ENCODE peak calls at places on chromosomes 5 and 9, in ten cellular contexts. L is sigmoid colon; E is heart left ventricle; K is progenitor cell of endocrine pancreas; Z is AG09309; R is CD8-positive, alpha-beta T cell; P is tibial artery; I is glutamatergic neuron; J is fibroblast of the aortic adventitia; S is Panc1. X is an unnamed sample.

GRCh38 chr5:23507278-23507685 is at the start of gene PRDM9:
- DNase-seq in I (peak), J (no peak), P (no peak), R (no peak), Z (no peak), L (peak), E (peak), S (no peak), K (no peak), X (no peak)

GRCh38 chr5:145906401-145906800 is 30.0 kb upstream of the SH3RF2 start:
- DNase-seq in I (no peak), P (no peak), K (no peak), Z (no peak), E (no peak), J (peak), R (no peak), S (no peak), L (no peak), X (no peak)

GRCh38 chr5:41120600-41120999 is 49.5 kb upstream of the MROH2B start:
- DNase-seq in E (peak), J (no peak), R (no peak), I (no peak), S (no peak), L (no peak), K (no peak), P (no peak), Z (no peak), X (no peak)

GRCh38 chr9:70112981-70113380 is 69.3 kb downstream of the MAMDC2 start:
- DNase-seq in Z (no peak), I (no peak), L (no peak), P (no peak), K (no peak), J (no peak), E (no peak), S (no peak), R (no peak), X (no peak)

GRCh38 chr5:134878403-134878802 is 4.2 kb downstream of the TXNDC15 start:
- DNase-seq in E (no peak), S (no peak), J (no peak), K (no peak), R (no peak), Z (no peak), I (no peak), L (no peak), P (no peak), X (no peak)

GRCh38 chr5:154058055-154059038 is 19.6 kb downstream of the MFAP3 start:
- DNase-seq in P (no peak), S (no peak), I (no peak), L (no peak), K (no peak), J (peak), E (no peak), R (no peak), Z (no peak), X (no peak)

GRCh38 chr9:33165263-33166151 is 1.6 kb downstream of the B4GALT1 start:
- DNase-seq in P (peak), I (no peak), S (no peak), Z (peak), J (peak), K (no peak), L (peak), E (no peak), R (peak), X (peak)

GRCh38 chr9:130820135-130820738 is 14.8 kb upstream of the ABL1 start:
- DNase-seq in Z (no peak), E (no peak), P (no peak), S (no peak), I (no peak), L (no peak), J (no peak), R (no peak), K (no peak), X (no peak)

GRCh38 chr5:36641416-36641815 is 35.0 kb downstream of the SLC1A3 start:
- DNase-seq in K (no peak), Z (no peak), I (no peak), L (no peak), P (no peak), R (no peak), J (peak), E (no peak), S (no peak), X (no peak)

GRCh38 chr9:126979461-126979860 is 64.9 kb downstream of the RALGPS1 start:
- DNase-seq in L (no peak), R (peak), Z (no peak), S (no peak), I (no peak), K (no peak), P (no peak), J (no peak), E (no peak), X (no peak)

GRCh38 chr5:127561254-127561653 is 43.8 kb downstream of the PRRC1 start:
- DNase-seq in E (no peak), P (no peak), L (no peak), R (no peak), I (no peak), J (peak), K (no peak), S (no peak), Z (peak), X (peak)

GRCh38 chr5:40385544-40385943 is 294.2 kb upstream of the PTGER4 start:
- DNase-seq in I (no peak), R (no peak), Z (no peak), E (no peak), L (no peak), P (no peak), K (no peak), S (peak), J (no peak), X (no peak)

GRCh38 chr9:111016046-111017026 is 21.9 kb downstream of the LPAR1 start:
- DNase-seq in E (no peak), J (peak), S (no peak), Z (no peak), I (no peak), K (no peak), R (no peak), P (no peak), L (no peak), X (peak)

GRCh38 chr5:72584466-72584865 is 77.3 kb upstream of the ZNF366 start:
- DNase-seq in Z (no peak), J (peak), L (no peak), I (no peak), S (no peak), P (no peak), R (no peak), K (no peak), E (no peak), X (no peak)

GRCh38 chr5:173473293-173473692 is 143.2 kb downstream of the BOD1 start:
- DNase-seq in R (no peak), K (no peak), L (no peak), S (no peak), J (no peak), E (no peak), P (no peak), Z (no peak), I (no peak), X (no peak)

GRCh38 chr9:134391319-134392231 is 65.3 kb downstream of the RXRA start:
- DNase-seq in S (no peak), P (no peak), I (no peak), R (peak), J (no peak), K (no peak), E (no peak), L (no peak), Z (no peak), X (no peak)

GRCh38 chr5:66248874-66249273 is 104.8 kb downstream of the SREK1 start:
- DNase-seq in L (no peak), J (no peak), E (no peak), I (no peak), R (no peak), S (no peak), K (no peak), Z (no peak), P (no peak), X (no peak)

GRCh38 chr5:148455055-148455675 is 71.4 kb downstream of the FBXO38 start:
- DNase-seq in E (no peak), S (no peak), Z (no peak), P (no peak), R (no peak), L (no peak), J (no peak), I (no peak), K (no peak), X (no peak)

GRCh38 chr9:77516781-77517180 is 131.3 kb downstream of the GNA14 start:
- DNase-seq in R (no peak), I (no peak), Z (no peak), K (no peak), L (no peak), S (no peak), J (no peak), P (no peak), E (no peak), X (no peak)

GRCh38 chr9:93183663-93184438 is at the start of gene WNK2:
- DNase-seq in J (no peak), S (no peak), P (no peak), K (peak), Z (no peak), E (peak), I (peak), R (peak), L (no peak), X (no peak)

GRCh38 chr9:113638504-113638903 is 175.0 kb downstream of the RGS3 start:
- DNase-seq in E (no peak), S (no peak), Z (no peak), K (no peak), L (no peak), P (no peak), J (no peak), R (no peak), I (no peak), X (no peak)

GRCh38 chr9:128149951-128150593 is 819 bp downstream of the LCN2 start:
- DNase-seq in L (no peak), K (no peak), E (peak), Z (no peak), I (no peak), J (no peak), S (no peak), R (no peak), P (no peak), X (no peak)

GRCh38 chr5:124414973-124415372 is 331.5 kb downstream of the ZNF608 start:
- DNase-seq in L (no peak), Z (no peak), R (no peak), P (no peak), K (no peak), I (no peak), E (no peak), J (no peak), S (no peak), X (no peak)

GRCh38 chr5:174145821-174146220 is 100.3 kb downstream of the NSG2 start:
- DNase-seq in E (no peak), J (no peak), Z (no peak), R (no peak), I (peak), S (no peak), L (no peak), K (no peak), P (no peak), X (no peak)

GRCh38 chr5:149687789-149688188 is 42.3 kb upstream of the PPARGC1B start:
- DNase-seq in E (no peak), R (no peak), I (no peak), S (no peak), L (no peak), K (no peak), J (no peak), Z (no peak), P (no peak), X (no peak)

GRCh38 chr9:135761150-135761844 is 59.3 kb downstream of the KCNT1 start:
- DNase-seq in P (no peak), R (no peak), E (no peak), S (no peak), L (no peak), J (no peak), Z (no peak), K (no peak), I (no peak), X (no peak)

GRCh38 chr5:96150007-96150406 is 188.4 kb upstream of the ELL2 start:
- DNase-seq in E (no peak), K (no peak), S (no peak), L (no peak), I (no peak), R (no peak), Z (no peak), J (no peak), P (no peak), X (no peak)

GRCh38 chr9:11713077-11713476 is 980.1 kb upstream of the TYRP1 start:
- DNase-seq in P (no peak), L (no peak), K (no peak), E (no peak), S (no peak), R (no peak), Z (no peak), I (no peak), J (no peak), X (no peak)

GRCh38 chr9:7144265-7145046 is 386.7 kb downstream of the KDM4C start:
- DNase-seq in L (no peak), K (no peak), P (no peak), Z (no peak), R (no peak), E (no peak), S (no peak), J (no peak), I (no peak), X (no peak)

GRCh38 chr5:80959138-80959537 is 1.0 kb upstream of the RASGRF2 start:
- DNase-seq in P (no peak), L (no peak), R (no peak), E (no peak), J (no peak), K (no peak), Z (no peak), I (no peak), S (no peak), X (no peak)

DNA sequence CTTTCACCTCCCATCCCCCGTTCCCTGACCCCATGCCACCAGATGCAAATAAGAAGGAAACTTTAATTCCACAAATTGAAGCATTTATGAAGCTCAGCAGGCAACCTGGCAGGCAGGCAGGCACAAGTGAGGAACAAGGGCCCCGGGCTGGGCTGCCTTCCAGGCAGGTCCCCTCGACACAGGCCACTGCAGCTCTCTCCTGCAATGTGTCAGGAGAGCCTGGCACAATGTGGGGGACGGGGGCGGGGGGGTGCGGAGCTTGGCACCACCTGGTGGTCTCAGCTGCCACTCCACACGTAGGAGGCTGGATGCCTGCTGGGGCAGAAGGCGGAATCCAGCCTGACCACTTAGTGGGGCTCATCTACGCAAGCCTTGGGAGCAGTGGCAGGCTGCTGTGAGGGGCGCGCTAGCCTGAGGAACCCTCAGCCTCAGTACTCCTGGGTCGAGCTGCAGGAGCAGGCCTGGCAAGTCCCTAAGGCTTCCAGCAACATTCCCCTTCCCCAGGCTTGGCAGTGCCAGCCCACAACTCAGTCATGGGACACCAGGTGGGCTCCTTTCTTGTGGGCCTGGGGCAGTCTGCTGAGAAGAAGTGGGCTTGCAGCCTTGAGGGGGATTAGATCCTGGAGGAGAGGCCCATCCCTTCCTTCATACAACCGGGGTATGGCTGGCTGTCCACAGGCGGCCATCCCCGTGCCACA is 50.2 kb upstream of the KCNMB1 start:
- DNase-seq in L (no peak), K (no peak), S (no peak), I (no peak), P (no peak), R (peak), J (no peak), E (no peak), Z (no peak), X (no peak)
- TF ChIP-seq CTCF in L (no peak), K (no peak), S (no peak), I (no peak), P (no peak), R (no peak), J (no peak), E (no peak), Z (no peak), X (no peak)

DNA sequence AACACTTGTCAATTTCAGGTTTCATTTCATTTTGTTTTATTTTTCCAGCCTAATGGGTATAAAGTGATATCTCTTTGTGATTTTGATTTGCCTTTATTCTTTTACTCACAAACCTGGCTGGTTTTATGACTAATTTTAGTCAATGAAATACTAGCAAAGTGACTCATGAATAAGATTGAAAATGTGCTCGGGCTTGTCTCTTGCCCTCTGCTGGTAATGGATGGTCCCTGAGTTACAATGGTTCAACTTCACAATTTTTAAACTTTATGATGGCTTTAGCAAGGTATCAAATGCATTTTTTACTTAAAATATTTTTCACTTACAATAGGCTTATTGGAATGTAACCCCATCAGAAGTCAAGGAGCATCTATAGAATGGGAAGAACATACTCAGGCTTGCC is 431.4 kb upstream of the CCNG1 start:
- DNase-seq in S (no peak), P (no peak), I (no peak), R (no peak), J (no peak), Z (no peak), K (no peak), L (no peak), E (no peak), X (no peak)
- TF ChIP-seq CTCF in S (no peak), P (no peak), I (no peak), R (no peak), J (no peak), Z (no peak), K (peak), L (no peak), E (no peak), X (peak)

DNA sequence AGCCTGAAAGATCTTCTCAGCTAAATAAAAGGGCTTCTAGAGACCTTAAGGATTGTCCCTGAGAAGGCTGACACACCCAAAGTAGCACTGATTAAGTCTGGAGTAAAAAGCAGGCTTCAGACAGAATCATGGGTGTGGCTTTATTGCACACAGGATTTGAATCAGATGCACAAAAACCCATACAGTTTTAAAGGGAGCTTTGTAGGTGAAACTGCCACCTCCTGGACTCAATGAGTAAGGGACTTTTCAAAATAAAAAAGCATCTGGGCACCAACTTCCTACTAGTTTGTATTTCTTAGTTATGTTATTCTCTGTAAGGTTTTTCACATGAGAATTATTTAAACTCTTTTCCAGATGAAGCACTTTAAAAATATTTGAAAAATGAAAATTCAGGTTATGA is 129.4 kb downstream of the EDIL3 start:
- DNase-seq in Z (peak), S (no peak), L (no peak), I (no peak), J (peak), R (no peak), E (no peak), P (no peak), K (no peak), X (no peak)
- TF ChIP-seq CTCF in Z (peak), S (peak), L (no peak), I (no peak), J (peak), R (no peak), E (no peak), P (peak), K (peak), X (peak)

GRCh38 chr5:108867661-108868060 is 120.0 kb downstream of the FER start:
- DNase-seq in I (no peak), S (no peak), J (no peak), L (no peak), Z (no peak), E (no peak), P (no peak), K (no peak), R (no peak), X (no peak)
- TF ChIP-seq CTCF in I (no peak), S (no peak), J (no peak), L (no peak), Z (no peak), E (no peak), P (no peak), K (no peak), R (no peak), X (no peak)

DNA sequence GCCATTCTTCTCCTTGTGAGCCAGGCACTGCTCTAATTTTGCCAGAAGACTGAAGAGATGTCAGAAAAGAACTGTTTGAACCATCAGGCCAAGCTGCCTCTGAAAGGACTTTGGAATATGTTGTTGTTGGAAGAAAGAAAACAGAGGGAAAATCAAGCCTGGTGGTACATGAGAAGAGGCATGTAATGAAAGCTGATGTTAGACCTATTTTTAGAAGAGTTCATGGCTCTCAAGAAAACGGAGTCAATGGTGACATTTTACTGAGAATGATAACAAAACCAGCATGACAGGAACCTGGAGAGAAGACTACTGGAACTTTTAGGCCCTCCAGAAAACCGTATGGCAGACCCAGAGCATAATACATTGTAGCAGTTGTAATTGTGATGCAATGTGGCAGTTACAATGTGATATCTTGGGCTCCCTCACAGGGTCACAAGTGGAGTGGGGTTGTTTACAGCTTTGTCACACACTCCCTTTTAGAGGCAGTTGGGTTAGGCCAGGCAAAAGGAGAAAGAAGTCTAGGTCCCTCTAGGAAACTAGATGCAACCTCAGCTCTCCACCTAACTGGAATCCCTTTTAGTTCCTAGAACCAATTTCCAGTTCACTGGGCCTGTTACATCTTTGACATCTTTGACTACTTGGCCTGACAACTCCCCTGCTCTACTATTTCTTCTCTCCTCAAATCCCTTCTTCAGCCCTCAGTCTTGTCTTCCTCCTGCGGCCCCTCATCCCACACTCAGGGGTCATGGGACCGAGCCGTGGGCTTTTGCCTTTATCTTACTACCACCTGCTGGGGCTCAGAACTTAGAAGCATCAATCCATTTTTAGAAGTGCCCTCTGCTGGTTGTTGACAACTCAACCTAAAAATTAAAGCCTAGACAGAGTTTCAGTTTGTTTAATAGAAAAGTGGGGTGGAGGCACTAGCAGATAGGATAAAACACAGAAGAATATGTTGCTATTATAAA is 61.2 kb upstream of the JAK2 start:
- DNase-seq in E (no peak), L (no peak), S (no peak), J (peak), P (no peak), Z (no peak), I (no peak), K (no peak), R (no peak), X (peak)
- TF ChIP-seq CTCF in E (peak), L (no peak), S (peak), J (peak), P (no peak), Z (peak), I (no peak), K (no peak), R (peak), X (peak)

X was measured in HFFc6.